ENCODE peak calls at places on chromosomes 13 and 19, in eight cellular contexts. K is DND-41, L is ovary, X is H9, U is right cardiac atrium, O is A549, B is body of pancreas, I is colonic mucosa. A is an unnamed sample.
A peak's percentile ranks its signal among the peaks of the same experiment; 100 is the strongest.

GRCh38 chr13:97301382-97302095 is 79.4 kb downstream of the MBNL2 start:
- DNase-seq in K (no peak), L (no peak), X (no peak), U (peak; percentile 41), O (no peak), B (no peak), I (no peak), A (no peak)

GRCh38 chr13:113929628-113930615 is 44.0 kb downstream of the C13orf46 start:
- DNase-seq in K (no peak), L (no peak), X (peak; percentile 39), U (peak; percentile 61), O (no peak), B (no peak), I (no peak), A (no peak)

GRCh38 chr19:17922138-17922537 is 10.7 kb upstream of the CCDC124 start:
- DNase-seq in K (no peak), L (no peak), X (no peak), U (no peak), O (no peak), B (no peak), I (no peak), A (no peak)

GRCh38 chr13:92966341-92966740 is 260.3 kb upstream of the GPC6 start:
- DNase-seq in K (no peak), L (no peak), X (no peak), U (no peak), O (no peak), B (no peak), I (no peak), A (no peak)

GRCh38 chr13:111625526-111626315 is 305.3 kb downstream of the TEX29 start:
- DNase-seq in K (no peak), L (no peak), X (peak; percentile 10), U (no peak), O (no peak), B (no peak), I (no peak), A (no peak)

GRCh38 chr19:11833541-11833940 is 15.0 kb upstream of the ZNF439 start:
- DNase-seq in K (no peak), L (no peak), X (no peak), U (no peak), O (no peak), B (no peak), I (no peak), A (no peak)

GRCh38 chr19:31121501-31121900 is 227.7 kb downstream of the TSHZ3 start:
- DNase-seq in K (no peak), L (no peak), X (no peak), U (no peak), O (no peak), B (no peak), I (no peak), A (no peak)

GRCh38 chr19:13961826-13962737 is 9.8 kb downstream of the DCAF15 start:
- DNase-seq in K (no peak), L (no peak), X (peak; percentile 77), U (peak; percentile 79), O (no peak), B (no peak), I (no peak), A (no peak)

GRCh38 chr13:37599509-37599908 is 941 bp upstream of the POSTN start:
- DNase-seq in K (no peak), L (no peak), X (no peak), U (no peak), O (no peak), B (no peak), I (no peak), A (no peak)

GRCh38 chr13:92941167-92941566 is 285.4 kb upstream of the GPC6 start:
- DNase-seq in K (no peak), L (no peak), X (no peak), U (no peak), O (no peak), B (no peak), I (no peak), A (no peak)

GRCh38 chr13:112771139-112771876 is 81.5 kb downstream of the ATP11A start:
- DNase-seq in K (no peak), L (no peak), X (no peak), U (no peak), O (no peak), B (no peak), I (no peak), A (no peak)

GRCh38 chr19:3722443-3723109 is 14.4 kb downstream of the TJP3 start:
- DNase-seq in K (no peak), L (no peak), X (peak; percentile 93), U (no peak), O (no peak), B (peak; percentile 89), I (peak; percentile 84), A (no peak)

GRCh38 chr19:3721131-3721899 is 13.1 kb downstream of the TJP3 start:
- DNase-seq in K (peak; percentile 81), L (peak; percentile 55), X (peak; percentile 98), U (peak; percentile 92), O (peak; percentile 68), B (peak; percentile 96), I (peak; percentile 97), A (peak; percentile 47)

GRCh38 chr19:3721900-3722442 is 13.8 kb downstream of the TJP3 start:
- DNase-seq in K (no peak), L (no peak), X (no peak), U (no peak), O (no peak), B (no peak), I (no peak), A (no peak)

GRCh38 chr19:3723883-3724282 is 15.7 kb downstream of the TJP3 start:
- DNase-seq in K (no peak), L (no peak), X (no peak), U (no peak), O (no peak), B (no peak), I (no peak), A (no peak)

GRCh38 chr19:3723110-3723488 is 14.9 kb downstream of the TJP3 start:
- DNase-seq in K (no peak), L (no peak), X (no peak), U (no peak), O (no peak), B (no peak), I (no peak), A (no peak)
- H3K4me1 ChIP-seq in K (peaks cover 3% of the 10 kb centered on the region), L (no peaks in the 10 kb centered on the region), X (no peaks in the 10 kb centered on the region), U (no peaks in the 10 kb centered on the region), O (peaks cover 40% of the 10 kb centered on the region), B (peaks cover 45% of the 10 kb centered on the region), I (peaks cover 21% of the 10 kb centered on the region), A (no peaks in the 10 kb centered on the region)

GRCh38 chr13:26658491-26658890 is 101.0 kb downstream of the WASF3 start:
- DNase-seq in K (no peak), L (no peak), X (no peak), U (no peak), O (no peak), B (no peak), I (no peak), A (no peak)
- H3K27ac ChIP-seq in K (no peak overlapping the region), L (no peak overlapping the region), X (no peak overlapping the region), U (no peak overlapping the region), O (no peak overlapping the region), B (no peak overlapping the region), I (no peak overlapping the region), A (no peak overlapping the region)

DNA sequence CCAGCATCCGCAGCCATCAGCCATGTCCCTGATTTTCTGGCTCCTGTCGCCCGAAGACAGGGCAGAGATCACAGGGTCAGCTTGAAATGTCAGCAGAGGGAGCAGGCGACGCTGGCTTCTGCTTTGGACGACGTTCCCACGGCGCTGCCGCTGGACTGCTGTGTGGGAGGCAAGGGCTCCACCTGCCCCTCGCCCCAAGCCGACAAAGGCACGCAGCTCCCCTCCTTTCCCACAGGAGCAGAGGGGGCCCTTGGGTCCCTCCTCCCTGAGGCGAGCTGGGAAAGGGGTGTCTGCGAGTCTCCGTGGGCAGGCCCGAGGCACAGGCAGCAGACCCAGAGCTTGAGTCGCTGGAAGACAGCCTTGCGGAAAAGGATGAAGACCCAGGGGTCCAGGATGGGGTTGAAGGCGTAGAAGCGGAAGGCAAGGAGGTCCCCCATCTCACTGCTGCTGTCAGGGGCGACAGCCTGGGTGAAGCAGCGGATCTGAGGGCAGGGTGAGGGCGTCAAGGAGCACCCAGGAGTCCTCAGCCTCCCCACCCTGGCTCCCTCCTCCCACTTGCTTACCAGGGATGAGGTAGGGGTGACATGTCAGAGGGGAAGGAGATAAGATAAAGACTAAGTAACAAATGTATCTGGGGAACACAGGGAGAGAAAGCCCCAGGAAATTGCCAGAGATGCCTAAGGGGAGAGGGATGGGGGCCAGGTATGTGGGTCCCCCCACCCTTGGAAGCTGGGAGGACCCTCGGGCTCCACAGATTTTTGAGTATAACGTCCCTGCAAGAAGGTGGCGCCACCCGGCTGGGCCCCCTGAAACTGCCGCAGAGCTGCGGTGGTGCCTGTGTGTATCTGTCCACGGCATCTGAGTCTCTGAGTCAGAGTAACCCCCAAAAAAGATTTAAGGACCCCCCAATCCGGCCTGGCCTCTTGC is 3.4 kb downstream of the PTGIR start:
- DNase-seq in K (no peak), L (no peak), X (no peak), U (peak; percentile 64), O (no peak), B (no peak), I (no peak), A (no peak)
- H3K4me1 ChIP-seq in K (peaks cover 19% of the 10 kb centered on the region), L (no peaks in the 10 kb centered on the region), X (no peaks in the 10 kb centered on the region), U (peaks cover 6% of the 10 kb centered on the region), O (peaks cover 19% of the 10 kb centered on the region), B (peaks cover 36% of the 10 kb centered on the region), I (peaks cover 5% of the 10 kb centered on the region), A (no peaks in the 10 kb centered on the region)

GRCh38 chr19:7371001-7371400 is 22.3 kb downstream of the ARHGEF18 start:
- DNase-seq in K (no peak), L (no peak), X (no peak), U (no peak), O (no peak), B (no peak), I (no peak), A (no peak)
- H3K27ac ChIP-seq in K (no peak overlapping the region), L (no peak overlapping the region), X (no peak overlapping the region), U (no peak overlapping the region), O (no peak overlapping the region), B (no peak overlapping the region), I (no peak overlapping the region), A (no peak overlapping the region)

GRCh38 chr19:6103894-6104293 is 6.4 kb downstream of the RFX2 start:
- DNase-seq in K (no peak), L (no peak), X (no peak), U (no peak), O (no peak), B (no peak), I (no peak), A (no peak)
- H3K4me1 ChIP-seq in K (peaks cover 6% of the 10 kb centered on the region), L (peaks cover 10% of the 10 kb centered on the region), X (no peaks in the 10 kb centered on the region), U (peaks cover 6% of the 10 kb centered on the region), O (peaks cover 14% of the 10 kb centered on the region), B (peaks cover 21% of the 10 kb centered on the region), I (no peaks in the 10 kb centered on the region), A (peaks cover 41% of the 10 kb centered on the region)

GRCh38 chr19:48702701-48703100 is 6.9 kb downstream of the FUT2 start:
- DNase-seq in K (no peak), L (no peak), X (no peak), U (no peak), O (no peak), B (no peak), I (no peak), A (no peak)
- H3K27ac ChIP-seq in K (no peak overlapping the region), L (no peak overlapping the region), X (no peak overlapping the region), U (no peak overlapping the region), O (no peak overlapping the region), B (no peak overlapping the region), I (no peak overlapping the region), A (no peak overlapping the region)

A was measured in foreskin keratinocyte.